ENCODE peak calls at places on chromosomes 11 and 22, in seven cellular contexts. G is sigmoid colon, O is lower lobe of right lung, I is left ventricle myocardium inferior, M is GM23248, P is stomach, Z is IMR-90. Q is an unnamed sample.

GRCh38 chr22:27796118-27796517 is 5.4 kb downstream of the MN1 start:
- DNase-seq in G (no peak), O (no peak), I (no peak), M (peak), P (no peak), Z (no peak), Q (no peak)

GRCh38 chr11:60370811-60371297 is 7.5 kb upstream of the MS4A7 start:
- DNase-seq in G (no peak), O (no peak), I (no peak), M (peak), P (no peak), Z (no peak), Q (no peak)

GRCh38 chr11:6237903-6238302 is 986 bp upstream of the CNGA4 start:
- DNase-seq in G (no peak), O (no peak), I (no peak), M (no peak), P (no peak), Z (no peak), Q (no peak)

GRCh38 chr11:8032576-8033311 is 45.6 kb downstream of the EIF3F start:
- DNase-seq in G (no peak), O (no peak), I (no peak), M (no peak), P (no peak), Z (no peak), Q (no peak)

GRCh38 chr11:134270250-134270714 is 5.9 kb upstream of the GLB1L3 start:
- DNase-seq in G (no peak), O (no peak), I (no peak), M (no peak), P (no peak), Z (no peak), Q (no peak)

GRCh38 chr11:7688238-7688826 is 15.0 kb upstream of the CYB5R2 start:
- DNase-seq in G (no peak), O (no peak), I (no peak), M (peak), P (no peak), Z (peak), Q (no peak)

GRCh38 chr22:47296405-47297260 is 534.2 kb downstream of the TBC1D22A start:
- DNase-seq in G (no peak), O (no peak), I (no peak), M (peak), P (peak), Z (no peak), Q (peak)

GRCh38 chr22:25628494-25628893 is 64.0 kb downstream of the GRK3 start:
- DNase-seq in G (no peak), O (no peak), I (no peak), M (no peak), P (no peak), Z (no peak), Q (no peak)

GRCh38 chr11:65266210-65266609 is 4.4 kb downstream of the POLA2 start:
- DNase-seq in G (no peak), O (no peak), I (no peak), M (no peak), P (no peak), Z (no peak), Q (no peak)

GRCh38 chr11:98835336-98835735 is 185.4 kb upstream of the CNTN5 start:
- DNase-seq in G (no peak), O (no peak), I (no peak), M (no peak), P (no peak), Z (no peak), Q (no peak)

GRCh38 chr11:19735512-19735911 is 22.9 kb downstream of the NAV2 start:
- DNase-seq in G (no peak), O (no peak), I (no peak), M (peak), P (no peak), Z (peak), Q (no peak)

GRCh38 chr11:35621620-35622019 is 3.4 kb downstream of the FJX1 start:
- DNase-seq in G (no peak), O (no peak), I (no peak), M (no peak), P (no peak), Z (no peak), Q (no peak)

GRCh38 chr22:41264408-41264941 is 21.5 kb downstream of the RANGAP1 start:
- DNase-seq in G (no peak), O (no peak), I (no peak), M (no peak), P (no peak), Z (no peak), Q (peak)

GRCh38 chr11:99638073-99638553 is 617.4 kb downstream of the CNTN5 start:
- DNase-seq in G (no peak), O (no peak), I (no peak), M (no peak), P (no peak), Z (no peak), Q (no peak)

GRCh38 chr11:31810779-31811647 is at the start of gene PAX6:
- DNase-seq in G (peak), O (peak), I (no peak), M (peak), P (no peak), Z (peak), Q (peak)

GRCh38 chr11:120858740-120859139 is 165.2 kb upstream of the TBCEL start:
- DNase-seq in G (no peak), O (no peak), I (no peak), M (peak), P (no peak), Z (peak), Q (no peak)

GRCh38 chr11:118174006-118174567 is 2.4 kb downstream of the SCN2B start:
- DNase-seq in G (no peak), O (no peak), I (no peak), M (no peak), P (no peak), Z (no peak), Q (no peak)

GRCh38 chr11:107719557-107720304 is 7.9 kb upstream of the SLN start:
- DNase-seq in G (no peak), O (no peak), I (no peak), M (peak), P (no peak), Z (no peak), Q (peak)

GRCh38 chr22:49768077-49768476 is 59.6 kb downstream of the BRD1 start:
- DNase-seq in G (peak), O (peak), I (peak), M (no peak), P (no peak), Z (no peak), Q (peak)

GRCh38 chr11:95512682-95513081 is 276.9 kb downstream of the FAM76B start:
- DNase-seq in G (peak), O (no peak), I (peak), M (peak), P (no peak), Z (peak), Q (peak)

GRCh38 chr11:134004406-134005197 is 47.8 kb upstream of the IGSF9B start:
- DNase-seq in G (no peak), O (no peak), I (no peak), M (no peak), P (no peak), Z (no peak), Q (no peak)

GRCh38 chr22:46592390-46592872 is 27.8 kb upstream of the GRAMD4 start:
- DNase-seq in G (peak), O (peak), I (peak), M (peak), P (no peak), Z (peak), Q (no peak)

GRCh38 chr11:74316772-74317505 is 5.5 kb upstream of the P4HA3 start:
- DNase-seq in G (no peak), O (no peak), I (no peak), M (peak), P (no peak), Z (peak), Q (no peak)

GRCh38 chr11:83464181-83464580 is 178.0 kb upstream of the CCDC90B start:
- DNase-seq in G (no peak), O (no peak), I (no peak), M (no peak), P (no peak), Z (no peak), Q (no peak)

GRCh38 chr11:24295360-24295759 is 201.5 kb upstream of the LUZP2 start:
- DNase-seq in G (no peak), O (no peak), I (no peak), M (no peak), P (no peak), Z (peak), Q (no peak)

GRCh38 chr11:79615425-79615824 is 174.6 kb upstream of the TENM4 start:
- DNase-seq in G (no peak), O (no peak), I (no peak), M (no peak), P (no peak), Z (no peak), Q (no peak)

GRCh38 chr11:35326266-35326879 is 93.0 kb downstream of the SLC1A2 start:
- DNase-seq in G (no peak), O (no peak), I (no peak), M (no peak), P (no peak), Z (no peak), Q (no peak)

GRCh38 chr11:96708469-96708868 is 318.7 kb downstream of the JRKL start:
- DNase-seq in G (no peak), O (no peak), I (no peak), M (no peak), P (no peak), Z (no peak), Q (no peak)

GRCh38 chr22:45994516-45995404 is 17.8 kb upstream of the WNT7B start:
- DNase-seq in G (peak), O (peak), I (peak), M (peak), P (peak), Z (peak), Q (peak)

GRCh38 chr11:79110796-79111195 is 330.0 kb downstream of the TENM4 start:
- DNase-seq in G (no peak), O (no peak), I (no peak), M (no peak), P (no peak), Z (no peak), Q (no peak)

GRCh38 chr11:130213143-130213978 is 53.8 kb downstream of the ST14 start:
- DNase-seq in G (peak), O (peak), I (peak), M (peak), P (peak), Z (peak), Q (peak)

GRCh38 chr11:18312012-18312411 is 9.9 kb downstream of the HPS5 start:
- DNase-seq in G (no peak), O (no peak), I (no peak), M (peak), P (no peak), Z (peak), Q (no peak)

GRCh38 chr11:66674964-66675602 is 2.6 kb downstream of the RBM4B start:
- DNase-seq in G (no peak), O (no peak), I (no peak), M (no peak), P (no peak), Z (no peak), Q (no peak)

GRCh38 chr22:45842141-45842831 is 134.7 kb downstream of the WNT7B start:
- DNase-seq in G (no peak), O (no peak), I (no peak), M (peak), P (no peak), Z (peak), Q (peak)

GRCh38 chr11:26993965-26994446 is at the start of gene FIBIN:
- DNase-seq in G (peak), O (peak), I (peak), M (peak), P (no peak), Z (peak), Q (no peak)

GRCh38 chr11:14656536-14657457 is 13.2 kb downstream of the PDE3B start:
- DNase-seq in G (no peak), O (no peak), I (no peak), M (no peak), P (no peak), Z (no peak), Q (no peak)

GRCh38 chr11:128949791-128950454 is 7.3 kb upstream of the TP53AIP1 start:
- DNase-seq in G (no peak), O (no peak), I (no peak), M (peak), P (no peak), Z (no peak), Q (no peak)

GRCh38 chr11:114165326-114166230 is 106.1 kb downstream of the ZBTB16 start:
- DNase-seq in G (peak), O (no peak), I (no peak), M (no peak), P (no peak), Z (no peak), Q (no peak)

GRCh38 chr11:114162719-114163123 is 103.2 kb downstream of the ZBTB16 start:
- DNase-seq in G (peak), O (peak), I (peak), M (peak), P (peak), Z (peak), Q (peak)

GRCh38 chr11:114163231-114163631 is 103.7 kb downstream of the ZBTB16 start:
- DNase-seq in G (peak), O (no peak), I (no peak), M (peak), P (peak), Z (peak), Q (no peak)

GRCh38 chr11:114163830-114164401 is 104.4 kb downstream of the ZBTB16 start:
- DNase-seq in G (peak), O (no peak), I (peak), M (no peak), P (no peak), Z (no peak), Q (no peak)

GRCh38 chr11:114164546-114164945 is 105.0 kb downstream of the ZBTB16 start:
- DNase-seq in G (peak), O (no peak), I (no peak), M (no peak), P (no peak), Z (no peak), Q (no peak)
- H3K4me3 ChIP-seq in G (no peak), O (no peak), I (peak), M (no peak), P (no peak), Z (no peak), Q (no peak)

GRCh38 chr22:30043181-30043580 is 37.1 kb upstream of the HORMAD2 start:
- DNase-seq in G (no peak), O (no peak), I (no peak), M (no peak), P (no peak), Z (no peak), Q (no peak)

GRCh38 chr22:30044369-30044768 is 35.9 kb upstream of the HORMAD2 start:
- DNase-seq in G (peak), O (no peak), I (no peak), M (peak), P (peak), Z (peak), Q (no peak)

GRCh38 chr22:30046716-30047363 is 33.4 kb upstream of the HORMAD2 start:
- DNase-seq in G (peak), O (no peak), I (no peak), M (no peak), P (no peak), Z (no peak), Q (no peak)

GRCh38 chr22:30045901-30046715 is 34.2 kb upstream of the HORMAD2 start:
- DNase-seq in G (peak), O (no peak), I (no peak), M (no peak), P (no peak), Z (no peak), Q (no peak)

GRCh38 chr22:30045001-30045887 is 35.0 kb upstream of the HORMAD2 start:
- DNase-seq in G (peak), O (no peak), I (no peak), M (no peak), P (no peak), Z (no peak), Q (no peak)
- H3K27ac ChIP-seq in G (no peak), O (no peak), I (no peak), M (peak), P (no peak), Z (no peak), Q (no peak)

GRCh38 chr22:36156119-36156514 is 4.4 kb downstream of the APOL3 start:
- DNase-seq in G (no peak), O (no peak), I (no peak), M (peak), P (no peak), Z (no peak), Q (no peak)
- H3K4me3 ChIP-seq in G (peak), O (peak), I (peak), M (peak), P (peak), Z (no peak), Q (peak)

GRCh38 chr11:72792437-72793021 is 1.3 kb downstream of the STARD10 start:
- DNase-seq in G (no peak), O (no peak), I (no peak), M (no peak), P (no peak), Z (no peak), Q (no peak)
- H3K27ac ChIP-seq in G (peak), O (peak), I (peak), M (peak), P (no peak), Z (peak), Q (peak)

GRCh38 chr11:10438451-10438850 is 16.6 kb upstream of the AMPD3 start:
- DNase-seq in G (no peak), O (no peak), I (no peak), M (peak), P (no peak), Z (peak), Q (no peak)
- H3K4me3 ChIP-seq in G (no peak), O (no peak), I (no peak), M (no peak), P (no peak), Z (no peak), Q (no peak)

GRCh38 chr22:20036535-20037392 is 15.9 kb downstream of the TANGO2 start:
- DNase-seq in G (no peak), O (no peak), I (no peak), M (no peak), P (no peak), Z (no peak), Q (no peak)

GRCh38 chr22:20040801-20041200 is 19.9 kb downstream of the TANGO2 start:
- DNase-seq in G (no peak), O (no peak), I (no peak), M (no peak), P (no peak), Z (no peak), Q (no peak)

GRCh38 chr22:20037419-20037818 is 16.5 kb downstream of the TANGO2 start:
- DNase-seq in G (no peak), O (no peak), I (no peak), M (no peak), P (no peak), Z (no peak), Q (no peak)

GRCh38 chr22:20038574-20038973 is 17.7 kb downstream of the TANGO2 start:
- DNase-seq in G (no peak), O (no peak), I (no peak), M (no peak), P (no peak), Z (no peak), Q (no peak)

DNA sequence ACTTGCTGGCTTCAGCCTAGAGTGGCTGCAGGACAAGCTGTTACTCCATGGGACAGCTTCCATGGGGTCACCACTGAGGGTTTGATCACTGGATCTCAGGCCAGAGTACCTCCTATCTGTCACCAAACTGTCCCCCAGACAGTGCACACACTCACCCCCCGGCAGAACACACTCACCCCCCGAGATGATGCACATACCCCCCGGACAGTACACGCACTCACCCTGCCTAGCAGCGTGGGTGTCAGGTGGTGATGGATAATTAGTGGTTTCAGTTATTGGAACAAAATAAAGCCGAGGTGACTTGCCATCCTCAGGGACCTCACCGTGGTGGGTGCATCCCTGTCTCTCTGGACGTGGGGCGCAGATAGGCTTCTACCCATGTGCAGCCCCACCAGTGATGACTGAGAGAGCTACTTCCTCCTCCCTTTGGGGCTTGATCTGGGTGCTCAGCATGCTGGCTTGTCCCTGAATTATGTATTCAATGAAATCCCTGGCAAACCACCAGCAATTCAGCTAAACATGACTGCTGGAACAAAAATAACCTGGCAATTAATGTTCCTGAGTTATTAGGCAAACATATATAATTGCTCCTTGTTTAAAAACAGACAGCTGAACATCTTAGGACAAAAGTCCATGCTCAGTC is 18.9 kb downstream of the TANGO2 start:
- DNase-seq in G (no peak), O (no peak), I (no peak), M (no peak), P (no peak), Z (no peak), Q (no peak)
- H3K27ac ChIP-seq in G (no peak), O (no peak), I (no peak), M (no peak), P (no peak), Z (no peak), Q (peak)

GRCh38 chr22:39446239-39446721 is 10.5 kb upstream of the MGAT3 start:
- DNase-seq in G (no peak), O (no peak), I (no peak), M (no peak), P (peak), Z (no peak), Q (no peak)

GRCh38 chr22:39444247-39444800 is 12.5 kb upstream of the MGAT3 start:
- DNase-seq in G (no peak), O (no peak), I (no peak), M (peak), P (no peak), Z (no peak), Q (no peak)

GRCh38 chr22:39439170-39439569 is 17.6 kb upstream of the MGAT3 start:
- DNase-seq in G (no peak), O (no peak), I (no peak), M (peak), P (no peak), Z (peak), Q (no peak)

GRCh38 chr22:39444937-39445465 is 11.8 kb upstream of the MGAT3 start:
- DNase-seq in G (no peak), O (no peak), I (no peak), M (no peak), P (no peak), Z (no peak), Q (no peak)

DNA sequence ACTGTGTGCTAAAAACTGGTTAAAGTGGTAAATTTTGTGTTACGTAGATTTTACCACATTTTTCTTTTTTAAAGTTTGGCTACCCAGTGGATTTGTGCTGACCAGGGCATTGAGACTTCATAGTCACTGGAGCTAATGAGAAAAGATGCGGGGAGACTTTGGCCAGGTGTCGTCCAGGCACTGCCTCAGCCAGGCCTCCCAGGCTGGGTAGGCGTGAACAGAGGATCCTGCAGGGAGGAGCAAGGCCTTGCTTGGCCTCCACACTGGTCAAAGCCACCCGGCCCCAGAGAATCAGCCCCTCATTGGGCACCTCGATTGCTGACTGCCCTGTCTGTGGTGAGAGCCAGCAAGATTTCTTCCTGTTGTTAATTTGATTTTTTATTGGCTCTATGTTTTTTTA is 13.4 kb upstream of the MGAT3 start:
- DNase-seq in G (no peak), O (no peak), I (no peak), M (no peak), P (no peak), Z (no peak), Q (no peak)
- H3K4me3 ChIP-seq in G (no peak), O (no peak), I (no peak), M (no peak), P (no peak), Z (no peak), Q (no peak)

GRCh38 chr11:76667856-76668255 is 2.7 kb downstream of the LRRC32 start:
- DNase-seq in G (peak), O (no peak), I (no peak), M (no peak), P (no peak), Z (no peak), Q (no peak)
- H3K27ac ChIP-seq in G (peak), O (peak), I (peak), M (no peak), P (peak), Z (no peak), Q (no peak)

Q was measured in dorsolateral prefrontal cortex.